ENCODE peak calls at places on chromosome 21, in ten cellular contexts. N, A, U, R, Z, I, X, F, Q and Y are unnamed samples.

GRCh38 chr21:46346296-46347202 is 22.6 kb downstream of the PCNT start:
- DNase-seq in N (no peak), A (no peak), U (no peak), R (no peak), Z (no peak), I (no peak), X (no peak), F (no peak), Q (no peak), Y (no peak)

GRCh38 chr21:44615466-44615865 is 3.6 kb downstream of the KRTAP10-8 start:
- DNase-seq in N (no peak), A (no peak), U (no peak), R (no peak), Z (no peak), I (no peak), X (no peak), F (no peak), Q (no peak), Y (no peak)

GRCh38 chr21:43928726-43929125 is 63.7 kb downstream of the AGPAT3 start:
- DNase-seq in N (no peak), A (no peak), U (no peak), R (no peak), Z (no peak), I (no peak), X (no peak), F (no peak), Q (no peak), Y (no peak)

GRCh38 chr21:34732388-34732821 is 63.6 kb downstream of the CLIC6 start:
- DNase-seq in N (no peak), A (no peak), U (no peak), R (no peak), Z (no peak), I (no peak), X (no peak), F (no peak), Q (no peak), Y (no peak)

GRCh38 chr21:44418108-44418875 is 37.0 kb upstream of the LRRC3 start:
- DNase-seq in N (no peak), A (no peak), U (no peak), R (no peak), Z (no peak), I (no peak), X (no peak), F (no peak), Q (no peak), Y (no peak)

GRCh38 chr21:33025106-33025470 is 647 bp upstream of the OLIG2 start:
- DNase-seq in N (no peak), A (no peak), U (no peak), R (no peak), Z (no peak), I (no peak), X (peak; percentile 53), F (peak; percentile 75), Q (no peak), Y (no peak)

GRCh38 chr21:34792504-34793089 is 123.8 kb downstream of the CLIC6 start:
- DNase-seq in N (no peak), A (no peak), U (peak; percentile 54), R (no peak), Z (no peak), I (no peak), X (no peak), F (no peak), Q (no peak), Y (no peak)

GRCh38 chr21:43865471-43866181 is 603 bp downstream of the AGPAT3 start:
- DNase-seq in N (no peak), A (peak; percentile 77), U (no peak), R (no peak), Z (peak; percentile 85), I (peak; percentile 8), X (peak; percentile 69), F (no peak), Q (peak; percentile 31), Y (peak; percentile 57)

GRCh38 chr21:37153935-37154350 is 80.9 kb downstream of the TTC3 start:
- DNase-seq in N (no peak), A (no peak), U (no peak), R (no peak), Z (peak; percentile 7), I (no peak), X (no peak), F (no peak), Q (no peak), Y (no peak)

GRCh38 chr21:36337099-36337509 is 17.1 kb downstream of the MORC3 start:
- DNase-seq in N (no peak), A (no peak), U (no peak), R (no peak), Z (peak; percentile 71), I (no peak), X (no peak), F (no peak), Q (no peak), Y (no peak)

GRCh38 chr21:45376459-45377324 is 28.3 kb upstream of the COL18A1 start:
- DNase-seq in N (no peak), A (peak; percentile 15), U (no peak), R (no peak), Z (no peak), I (no peak), X (no peak), F (no peak), Q (no peak), Y (no peak)

GRCh38 chr21:45973475-45974072 is 8.0 kb upstream of the COL6A1 start:
- DNase-seq in N (no peak), A (peak; percentile 71), U (peak; percentile 35), R (peak; percentile 85), Z (peak; percentile 86), I (peak; percentile 36), X (peak; percentile 69), F (peak; percentile 40), Q (peak; percentile 55), Y (peak; percentile 72)

GRCh38 chr21:45276620-45277019 is 11.1 kb downstream of the POFUT2 start:
- DNase-seq in N (no peak), A (peak; percentile 43), U (no peak), R (no peak), Z (no peak), I (no peak), X (no peak), F (no peak), Q (no peak), Y (no peak)

GRCh38 chr21:45175326-45176085 is 101.1 kb downstream of the ADARB1 start:
- DNase-seq in N (no peak), A (no peak), U (no peak), R (no peak), Z (no peak), I (no peak), X (no peak), F (no peak), Q (no peak), Y (no peak)

GRCh38 chr21:36263797-36264196 is 56.2 kb upstream of the MORC3 start:
- DNase-seq in N (no peak), A (no peak), U (no peak), R (no peak), Z (no peak), I (no peak), X (no peak), F (no peak), Q (no peak), Y (no peak)

GRCh38 chr21:38460171-38460742 is 38.0 kb downstream of the ERG start:
- DNase-seq in N (no peak), A (no peak), U (no peak), R (no peak), Z (peak; percentile 77), I (no peak), X (no peak), F (no peak), Q (no peak), Y (no peak)

GRCh38 chr21:41187537-41188025 is 19.6 kb downstream of the BACE2 start:
- DNase-seq in N (no peak), A (no peak), U (no peak), R (no peak), Z (no peak), I (peak; percentile 34), X (no peak), F (no peak), Q (no peak), Y (no peak)

GRCh38 chr21:14589855-14590563 is 43.9 kb upstream of the SAMSN1 start:
- DNase-seq in N (no peak), A (no peak), U (no peak), R (no peak), Z (no peak), I (no peak), X (no peak), F (no peak), Q (no peak), Y (no peak)

GRCh38 chr21:39529026-39529425 is 77.3 kb downstream of the SH3BGR start:
- DNase-seq in N (no peak), A (no peak), U (no peak), R (no peak), Z (no peak), I (no peak), X (peak; percentile 59), F (no peak), Q (no peak), Y (no peak)

GRCh38 chr21:28737671-28738279 is 254.9 kb downstream of the LTN1 start:
- DNase-seq in N (peak; percentile 16), A (no peak), U (no peak), R (no peak), Z (no peak), I (peak; percentile 91), X (no peak), F (no peak), Q (no peak), Y (no peak)